ENCODE peak calls at places on chromosomes 11 and 22, in six cellular contexts. One of them, this sample, is unnamed.
A peak's percentile ranks its signal among the peaks of the same experiment; 100 is the strongest.

GRCh38 chr11:45098929-45099328 is 47.5 kb upstream of the PRDM11 start:
- DNase-seq in HepG2: no peak
- DNase-seq in endothelial cell of umbilical vein: no peak
- DNase-seq in GM12878: no peak
- DNase-seq in K562: no peak
- DNase-seq in A549: no peak
- DNase-seq in this sample: no peak

GRCh38 chr11:119741369-119742262 is 12.6 kb upstream of the NECTIN1 start:
- DNase-seq in HepG2: peak; percentile 21
- DNase-seq in A549: peak; percentile 58
- DNase-seq in endothelial cell of umbilical vein: peak; percentile 20
- DNase-seq in GM12878: no peak
- DNase-seq in K562: peak; percentile 75
- DNase-seq in this sample: peak; percentile 56

GRCh38 chr11:125941606-125942275 is 4.1 kb upstream of the VSIG10L2 start:
- DNase-seq in GM12878: no peak
- DNase-seq in HepG2: peak; percentile 60
- DNase-seq in A549: peak; percentile 55
- DNase-seq in K562: peak; percentile 62
- DNase-seq in endothelial cell of umbilical vein: peak; percentile 21
- DNase-seq in this sample: peak; percentile 57

GRCh38 chr11:102279641-102280170 is 37.6 kb upstream of the BIRC3 start:
- DNase-seq in HepG2: peak; percentile 98
- DNase-seq in K562: no peak
- DNase-seq in endothelial cell of umbilical vein: peak; percentile 33
- DNase-seq in GM12878: peak; percentile 68
- DNase-seq in A549: no peak
- DNase-seq in this sample: no peak

GRCh38 chr11:35796542-35796941 is 134.0 kb downstream of the TRIM44 start:
- DNase-seq in HepG2: no peak
- DNase-seq in A549: no peak
- DNase-seq in GM12878: no peak
- DNase-seq in endothelial cell of umbilical vein: peak; percentile 79
- DNase-seq in K562: no peak
- DNase-seq in this sample: no peak

GRCh38 chr22:25485626-25486545 is 78.6 kb upstream of the GRK3 start:
- DNase-seq in A549: no peak
- DNase-seq in HepG2: no peak
- DNase-seq in endothelial cell of umbilical vein: no peak
- DNase-seq in K562: no peak
- DNase-seq in GM12878: peak; percentile 47
- DNase-seq in this sample: peak; percentile 34

GRCh38 chr22:29765905-29766631 is 739 bp downstream of the ZMAT5 start:
- DNase-seq in endothelial cell of umbilical vein: no peak
- DNase-seq in A549: no peak
- DNase-seq in HepG2: peak; percentile 81
- DNase-seq in K562: peak; percentile 51
- DNase-seq in GM12878: no peak
- DNase-seq in this sample: no peak

GRCh38 chr11:123438191-123438627 is 8.1 kb downstream of the GRAMD1B start:
- DNase-seq in endothelial cell of umbilical vein: no peak
- DNase-seq in K562: no peak
- DNase-seq in GM12878: no peak
- DNase-seq in A549: no peak
- DNase-seq in HepG2: no peak
- DNase-seq in this sample: no peak

GRCh38 chr11:68542617-68543016 is 82.1 kb downstream of the PPP6R3 start:
- DNase-seq in HepG2: no peak
- DNase-seq in K562: no peak
- DNase-seq in endothelial cell of umbilical vein: no peak
- DNase-seq in GM12878: no peak
- DNase-seq in A549: no peak
- DNase-seq in this sample: no peak

GRCh38 chr11:74673956-74674355 is 57.3 kb downstream of the CHRDL2 start:
- DNase-seq in endothelial cell of umbilical vein: no peak
- DNase-seq in K562: no peak
- DNase-seq in HepG2: no peak
- DNase-seq in A549: no peak
- DNase-seq in GM12878: no peak
- DNase-seq in this sample: no peak

GRCh38 chr11:131955901-131956300 is 585.5 kb downstream of the NTM start:
- DNase-seq in endothelial cell of umbilical vein: no peak
- DNase-seq in A549: no peak
- DNase-seq in GM12878: no peak
- DNase-seq in HepG2: no peak
- DNase-seq in K562: no peak
- DNase-seq in this sample: no peak

GRCh38 chr11:87460842-87461637 is 423.3 kb downstream of the TMEM135 start:
- DNase-seq in A549: no peak
- DNase-seq in K562: no peak
- DNase-seq in endothelial cell of umbilical vein: no peak
- DNase-seq in HepG2: no peak
- DNase-seq in GM12878: no peak
- DNase-seq in this sample: no peak

GRCh38 chr22:46564084-46564714 is 26.8 kb upstream of the CELSR1 start:
- DNase-seq in A549: no peak
- DNase-seq in endothelial cell of umbilical vein: no peak
- DNase-seq in GM12878: no peak
- DNase-seq in K562: no peak
- DNase-seq in HepG2: no peak
- DNase-seq in this sample: no peak
- TF ChIP-seq MYC in A549: no peak
- TF ChIP-seq MYC in endothelial cell of umbilical vein: no peak
- TF ChIP-seq MYC in GM12878: no peak
- TF ChIP-seq MYC in K562: no peak
- TF ChIP-seq MYC in HepG2: no peak
- TF ChIP-seq MYC in this sample: no peak

DNA sequence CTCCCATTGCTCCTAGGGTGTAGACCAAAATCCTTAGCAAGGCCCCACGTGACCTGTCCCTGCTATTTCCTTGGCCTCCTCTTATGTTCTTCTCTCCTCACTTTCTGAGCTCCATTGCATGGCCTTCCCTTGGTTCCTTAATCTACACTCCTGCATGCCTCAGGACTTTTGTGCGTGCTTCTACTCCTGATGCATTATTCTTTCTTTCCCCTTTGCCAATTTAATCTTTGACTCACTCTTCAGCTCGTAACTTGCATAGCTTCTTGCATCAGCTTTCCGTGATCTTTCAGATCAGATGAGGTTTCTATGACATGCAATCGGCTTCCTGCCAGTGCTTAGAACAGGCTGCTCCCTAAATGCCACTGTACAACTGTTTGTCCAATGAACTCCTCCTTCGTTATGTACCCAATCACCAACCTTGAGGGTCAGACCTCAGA is 261.6 kb upstream of the CADM1 start:
- DNase-seq in A549: no peak
- DNase-seq in HepG2: no peak
- DNase-seq in GM12878: no peak
- DNase-seq in endothelial cell of umbilical vein: no peak
- DNase-seq in K562: no peak
- DNase-seq in this sample: peak; percentile 12
- H3K4me3 ChIP-seq in A549: no peak overlapping the region
- H3K4me3 ChIP-seq in HepG2: no peak overlapping the region
- H3K4me3 ChIP-seq in GM12878: no peak overlapping the region
- H3K4me3 ChIP-seq in endothelial cell of umbilical vein: no peak overlapping the region
- H3K4me3 ChIP-seq in K562: no peak overlapping the region
- H3K4me3 ChIP-seq in this sample: no peak overlapping the region

DNA sequence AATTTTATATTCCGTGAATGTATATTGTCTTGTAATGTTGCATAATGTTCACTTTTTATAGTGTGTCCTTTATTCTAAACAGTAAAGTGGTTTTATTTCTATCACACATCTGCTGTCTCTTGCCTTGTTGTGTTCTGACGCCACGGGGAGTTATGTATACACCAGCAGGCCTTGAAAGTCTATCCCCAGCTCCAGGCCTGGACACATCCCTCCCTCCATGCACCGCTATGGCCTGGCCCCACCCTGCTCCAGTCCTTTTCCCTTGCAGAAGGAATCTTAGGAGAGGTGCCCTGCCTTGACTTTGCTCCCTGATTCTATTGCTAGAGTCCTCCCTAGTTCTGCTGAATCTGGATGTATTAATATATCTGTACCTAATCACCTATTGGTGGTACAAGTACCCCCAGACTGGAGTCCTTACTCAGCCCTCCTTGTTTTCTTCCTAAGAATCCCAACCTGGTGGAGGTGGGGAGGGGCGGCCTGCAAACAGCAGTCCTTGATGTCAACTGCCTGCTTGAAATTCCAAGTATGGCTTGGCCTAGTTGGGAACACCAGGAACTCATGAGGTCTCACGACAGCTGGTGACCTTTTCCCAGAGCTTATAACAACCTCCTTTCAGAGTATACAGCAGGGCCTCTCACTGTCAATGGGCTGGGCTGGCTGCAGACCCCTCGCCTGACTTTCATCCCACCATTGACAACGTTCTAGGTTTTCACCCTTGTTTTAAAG is 61.6 kb downstream of the TIMP3 start:
- DNase-seq in A549: no peak
- DNase-seq in GM12878: no peak
- DNase-seq in K562: no peak
- DNase-seq in endothelial cell of umbilical vein: no peak
- DNase-seq in HepG2: no peak
- DNase-seq in this sample: no peak
- TF ChIP-seq POLR2A in A549: no peak
- TF ChIP-seq POLR2A in GM12878: no peak
- TF ChIP-seq POLR2A in K562: no peak
- TF ChIP-seq POLR2A in endothelial cell of umbilical vein: no peak
- TF ChIP-seq POLR2A in HepG2: no peak
- TF ChIP-seq POLR2A in this sample: no peak

GRCh38 chr22:39209756-39210155 is 35.0 kb downstream of the PDGFB start:
- DNase-seq in GM12878: no peak
- DNase-seq in HepG2: no peak
- DNase-seq in endothelial cell of umbilical vein: no peak
- DNase-seq in A549: no peak
- DNase-seq in K562: no peak
- DNase-seq in this sample: no peak

GRCh38 chr22:39208013-39208680 is 36.6 kb downstream of the PDGFB start:
- DNase-seq in A549: no peak
- DNase-seq in K562: no peak
- DNase-seq in endothelial cell of umbilical vein: no peak
- DNase-seq in GM12878: no peak
- DNase-seq in HepG2: no peak
- DNase-seq in this sample: no peak

GRCh38 chr22:39206491-39206890 is 38.3 kb downstream of the PDGFB start:
- DNase-seq in HepG2: no peak
- DNase-seq in GM12878: no peak
- DNase-seq in A549: no peak
- DNase-seq in K562: no peak
- DNase-seq in endothelial cell of umbilical vein: no peak
- DNase-seq in this sample: no peak

GRCh38 chr22:39205344-39206021 is 39.3 kb downstream of the PDGFB start:
- DNase-seq in GM12878: no peak
- DNase-seq in A549: peak; percentile 76
- DNase-seq in endothelial cell of umbilical vein: peak; percentile 57
- DNase-seq in K562: peak; percentile 55
- DNase-seq in HepG2: peak; percentile 28
- DNase-seq in this sample: peak; percentile 59

DNA sequence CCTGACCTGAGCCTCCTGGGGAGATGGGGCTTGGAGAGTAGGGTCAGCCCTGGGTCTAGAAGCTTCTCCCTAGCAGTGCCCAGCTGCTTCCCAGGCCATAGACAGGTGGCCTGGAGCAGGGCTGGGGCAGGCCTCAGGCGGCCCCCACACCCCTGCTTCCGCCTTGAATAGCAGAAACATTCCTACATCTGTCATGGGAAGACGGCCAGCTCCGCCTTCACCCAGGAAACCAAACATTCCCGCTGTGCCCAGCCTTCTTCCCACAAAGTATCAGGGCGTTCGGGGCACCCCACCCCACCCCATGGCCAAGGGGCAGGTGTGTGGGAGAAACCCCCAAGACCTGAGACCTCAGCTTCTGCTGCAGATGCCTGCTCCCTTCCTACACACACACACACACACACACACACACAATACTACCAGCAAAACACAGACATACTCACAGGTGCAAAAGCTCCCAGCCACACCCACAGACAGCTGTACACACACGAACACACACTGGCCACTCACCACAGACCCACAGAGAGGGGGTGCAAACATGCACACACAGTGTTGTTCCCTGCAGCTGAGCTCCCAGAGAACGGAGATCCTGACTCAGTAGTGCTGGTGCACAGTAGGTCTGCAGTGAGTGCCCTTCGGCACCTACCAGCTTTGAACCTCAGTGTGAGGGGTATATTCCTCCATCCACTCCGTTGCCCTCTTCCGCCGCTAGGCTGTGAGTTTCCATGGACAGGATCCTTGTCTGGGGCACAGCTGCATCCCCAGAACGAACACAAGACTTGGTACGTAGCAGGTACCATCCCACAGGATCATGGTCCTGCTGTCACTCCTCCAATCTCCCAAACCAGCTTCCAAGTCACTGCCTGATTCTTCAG is 37.4 kb downstream of the PDGFB start:
- DNase-seq in HepG2: no peak
- DNase-seq in GM12878: no peak
- DNase-seq in K562: no peak
- DNase-seq in endothelial cell of umbilical vein: no peak
- DNase-seq in A549: no peak
- DNase-seq in this sample: no peak
- TF ChIP-seq MYC in HepG2: no peak
- TF ChIP-seq MYC in GM12878: no peak
- TF ChIP-seq MYC in K562: no peak
- TF ChIP-seq MYC in endothelial cell of umbilical vein: no peak
- TF ChIP-seq MYC in A549: no peak
- TF ChIP-seq MYC in this sample: no peak

DNA sequence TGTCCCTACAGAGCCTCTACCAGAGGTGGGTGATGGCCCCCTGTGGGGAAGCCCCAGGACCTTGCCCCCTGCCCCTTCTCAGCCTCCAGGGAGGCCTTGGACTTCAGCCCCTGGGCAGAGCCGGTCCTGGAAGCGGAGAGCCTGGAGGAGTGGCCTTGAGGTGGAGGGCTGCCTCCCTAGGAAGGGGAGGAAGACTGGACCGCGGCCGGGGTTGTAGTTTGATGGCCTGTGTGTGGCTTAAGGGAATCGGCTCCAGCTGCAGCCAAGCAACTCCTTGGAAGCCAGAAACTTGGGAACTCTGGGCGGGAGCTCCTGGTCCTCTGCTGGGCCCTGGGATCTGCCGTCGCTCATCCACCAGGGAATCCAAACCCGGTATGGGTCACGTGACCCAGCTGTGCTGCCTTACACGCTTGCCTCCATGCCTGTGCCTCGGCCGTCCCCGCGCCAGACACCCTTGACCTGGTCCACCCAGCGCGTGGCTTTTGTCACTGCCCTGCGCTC is 23.6 kb upstream of the ARHGAP8 start:
- DNase-seq in endothelial cell of umbilical vein: no peak
- DNase-seq in HepG2: no peak
- DNase-seq in GM12878: no peak
- DNase-seq in K562: no peak
- DNase-seq in A549: no peak
- DNase-seq in this sample: no peak
- H3K4me3 ChIP-seq in endothelial cell of umbilical vein: no peak overlapping the region
- H3K4me3 ChIP-seq in HepG2: no peak overlapping the region
- H3K4me3 ChIP-seq in GM12878: no peak overlapping the region
- H3K4me3 ChIP-seq in K562: no peak overlapping the region
- H3K4me3 ChIP-seq in A549: no peak overlapping the region
- H3K4me3 ChIP-seq in this sample: no peak overlapping the region